ENCODE peak calls at places on chromosomes 12 and 14, in eight cellular contexts. One of them, this sample, is unnamed. For H3K4me1, the result is how much of the 10 kb centered on the place peaks cover.

GRCh38 chr12:65156366-65156831 is 13.0 kb upstream of the LEMD3 start:
- DNase-seq in tibial nerve: no peak
- DNase-seq in HepG2: no peak
- DNase-seq in esophagus muscularis mucosa: no peak
- DNase-seq in trophoblast cell: no peak
- DNase-seq in CD8-positive, alpha-beta T cell: no peak
- DNase-seq in DND-41: peak
- DNase-seq in thoracic aorta: no peak
- DNase-seq in this sample: no peak

GRCh38 chr12:19908825-19909224 is 459.5 kb upstream of the PDE3A start:
- DNase-seq in DND-41: no peak
- DNase-seq in esophagus muscularis mucosa: no peak
- DNase-seq in thoracic aorta: no peak
- DNase-seq in CD8-positive, alpha-beta T cell: no peak
- DNase-seq in tibial nerve: no peak
- DNase-seq in trophoblast cell: peak
- DNase-seq in HepG2: no peak
- DNase-seq in this sample: no peak

GRCh38 chr12:6826734-6827436 is 1.3 kb upstream of the P3H3 start:
- DNase-seq in CD8-positive, alpha-beta T cell: no peak
- DNase-seq in HepG2: no peak
- DNase-seq in trophoblast cell: no peak
- DNase-seq in thoracic aorta: no peak
- DNase-seq in tibial nerve: no peak
- DNase-seq in esophagus muscularis mucosa: no peak
- DNase-seq in DND-41: no peak
- DNase-seq in this sample: no peak

GRCh38 chr12:25458047-25458552 is 95.0 kb downstream of the LMNTD1 start:
- DNase-seq in trophoblast cell: peak
- DNase-seq in DND-41: no peak
- DNase-seq in esophagus muscularis mucosa: peak
- DNase-seq in HepG2: peak
- DNase-seq in CD8-positive, alpha-beta T cell: no peak
- DNase-seq in tibial nerve: no peak
- DNase-seq in thoracic aorta: no peak
- DNase-seq in this sample: no peak

GRCh38 chr14:32202468-32202865 is 602 bp downstream of the RNU6-8 start:
- DNase-seq in tibial nerve: no peak
- DNase-seq in HepG2: peak
- DNase-seq in thoracic aorta: no peak
- DNase-seq in trophoblast cell: no peak
- DNase-seq in DND-41: no peak
- DNase-seq in esophagus muscularis mucosa: no peak
- DNase-seq in CD8-positive, alpha-beta T cell: no peak
- DNase-seq in this sample: no peak

GRCh38 chr12:24898606-24899005 is 50.3 kb downstream of the BCAT1 start:
- DNase-seq in DND-41: no peak
- DNase-seq in trophoblast cell: no peak
- DNase-seq in HepG2: no peak
- DNase-seq in tibial nerve: no peak
- DNase-seq in thoracic aorta: no peak
- DNase-seq in CD8-positive, alpha-beta T cell: no peak
- DNase-seq in esophagus muscularis mucosa: no peak
- DNase-seq in this sample: no peak

GRCh38 chr12:44759289-44759688 is 116.8 kb downstream of the NELL2 start:
- DNase-seq in tibial nerve: no peak
- DNase-seq in CD8-positive, alpha-beta T cell: no peak
- DNase-seq in esophagus muscularis mucosa: no peak
- DNase-seq in HepG2: no peak
- DNase-seq in thoracic aorta: no peak
- DNase-seq in DND-41: no peak
- DNase-seq in trophoblast cell: no peak
- DNase-seq in this sample: no peak

GRCh38 chr14:94163806-94164205 is 10.3 kb upstream of the PPP4R4 start:
- DNase-seq in esophagus muscularis mucosa: no peak
- DNase-seq in tibial nerve: no peak
- DNase-seq in HepG2: no peak
- DNase-seq in trophoblast cell: no peak
- DNase-seq in CD8-positive, alpha-beta T cell: no peak
- DNase-seq in DND-41: no peak
- DNase-seq in thoracic aorta: no peak
- DNase-seq in this sample: no peak

GRCh38 chr14:94543450-94544123 is 17.7 kb upstream of the SERPINA4 start:
- DNase-seq in CD8-positive, alpha-beta T cell: no peak
- DNase-seq in trophoblast cell: peak
- DNase-seq in esophagus muscularis mucosa: no peak
- DNase-seq in tibial nerve: no peak
- DNase-seq in HepG2: peak
- DNase-seq in DND-41: no peak
- DNase-seq in thoracic aorta: no peak
- DNase-seq in this sample: no peak

GRCh38 chr12:106128526-106129430 is 10.0 kb downstream of the NUAK1 start:
- DNase-seq in CD8-positive, alpha-beta T cell: no peak
- DNase-seq in HepG2: no peak
- DNase-seq in thoracic aorta: no peak
- DNase-seq in trophoblast cell: no peak
- DNase-seq in tibial nerve: no peak
- DNase-seq in esophagus muscularis mucosa: no peak
- DNase-seq in DND-41: no peak
- DNase-seq in this sample: no peak
- H3K4me1 ChIP-seq in CD8-positive, alpha-beta T cell: under half
- H3K4me1 ChIP-seq in HepG2: half or more
- H3K4me1 ChIP-seq in thoracic aorta: under half
- H3K4me1 ChIP-seq in trophoblast cell: half or more
- H3K4me1 ChIP-seq in tibial nerve: half or more
- H3K4me1 ChIP-seq in esophagus muscularis mucosa: half or more
- H3K4me1 ChIP-seq in DND-41: under half
- H3K4me1 ChIP-seq in this sample: under half

DNA sequence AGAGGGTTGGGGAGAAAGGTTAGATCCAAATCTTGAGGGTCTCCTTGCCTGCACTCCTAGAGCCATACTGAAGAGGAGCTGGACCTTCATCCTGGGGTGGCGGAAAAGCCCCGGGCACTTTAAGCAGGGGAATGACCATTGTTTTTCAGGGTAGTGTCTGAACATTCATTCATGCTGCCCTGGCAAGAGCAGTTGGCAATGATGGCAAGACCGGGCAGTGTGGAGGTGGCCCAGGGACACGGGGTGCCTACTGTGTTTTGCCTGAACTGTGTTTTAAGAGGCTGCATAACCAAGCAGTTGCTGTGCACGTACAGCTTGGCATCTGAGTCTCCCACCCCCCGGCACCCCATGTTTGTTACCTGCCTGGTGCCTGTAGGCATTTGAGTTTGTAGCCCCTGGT is 14.7 kb downstream of the TPCN1 start:
- DNase-seq in HepG2: no peak
- DNase-seq in trophoblast cell: no peak
- DNase-seq in esophagus muscularis mucosa: no peak
- DNase-seq in tibial nerve: no peak
- DNase-seq in thoracic aorta: no peak
- DNase-seq in CD8-positive, alpha-beta T cell: no peak
- DNase-seq in DND-41: no peak
- DNase-seq in this sample: no peak
- H3K4me1 ChIP-seq in HepG2: half or more
- H3K4me1 ChIP-seq in trophoblast cell: under half
- H3K4me1 ChIP-seq in esophagus muscularis mucosa: half or more
- H3K4me1 ChIP-seq in tibial nerve: under half
- H3K4me1 ChIP-seq in thoracic aorta: half or more
- H3K4me1 ChIP-seq in CD8-positive, alpha-beta T cell: under half
- H3K4me1 ChIP-seq in DND-41: under half
- H3K4me1 ChIP-seq in this sample: under half

GRCh38 chr12:53208877-53209463 is 1.9 kb upstream of the ITGB7 start:
- DNase-seq in CD8-positive, alpha-beta T cell: no peak
- DNase-seq in thoracic aorta: no peak
- DNase-seq in tibial nerve: no peak
- DNase-seq in DND-41: peak
- DNase-seq in esophagus muscularis mucosa: no peak
- DNase-seq in trophoblast cell: no peak
- DNase-seq in HepG2: no peak
- DNase-seq in this sample: no peak

GRCh38 chr12:53207042-53207441 is at the start of gene ITGB7:
- DNase-seq in thoracic aorta: no peak
- DNase-seq in CD8-positive, alpha-beta T cell: peak
- DNase-seq in tibial nerve: no peak
- DNase-seq in DND-41: peak
- DNase-seq in esophagus muscularis mucosa: no peak
- DNase-seq in HepG2: no peak
- DNase-seq in trophoblast cell: no peak
- DNase-seq in this sample: peak

GRCh38 chr12:53204351-53204750 is 2.7 kb downstream of the ITGB7 start:
- DNase-seq in DND-41: no peak
- DNase-seq in thoracic aorta: no peak
- DNase-seq in tibial nerve: no peak
- DNase-seq in HepG2: no peak
- DNase-seq in CD8-positive, alpha-beta T cell: no peak
- DNase-seq in esophagus muscularis mucosa: no peak
- DNase-seq in trophoblast cell: no peak
- DNase-seq in this sample: no peak

GRCh38 chr12:53208435-53208834 is 1.4 kb upstream of the ITGB7 start:
- DNase-seq in DND-41: no peak
- DNase-seq in HepG2: no peak
- DNase-seq in tibial nerve: no peak
- DNase-seq in esophagus muscularis mucosa: no peak
- DNase-seq in thoracic aorta: no peak
- DNase-seq in CD8-positive, alpha-beta T cell: no peak
- DNase-seq in trophoblast cell: no peak
- DNase-seq in this sample: no peak

DNA sequence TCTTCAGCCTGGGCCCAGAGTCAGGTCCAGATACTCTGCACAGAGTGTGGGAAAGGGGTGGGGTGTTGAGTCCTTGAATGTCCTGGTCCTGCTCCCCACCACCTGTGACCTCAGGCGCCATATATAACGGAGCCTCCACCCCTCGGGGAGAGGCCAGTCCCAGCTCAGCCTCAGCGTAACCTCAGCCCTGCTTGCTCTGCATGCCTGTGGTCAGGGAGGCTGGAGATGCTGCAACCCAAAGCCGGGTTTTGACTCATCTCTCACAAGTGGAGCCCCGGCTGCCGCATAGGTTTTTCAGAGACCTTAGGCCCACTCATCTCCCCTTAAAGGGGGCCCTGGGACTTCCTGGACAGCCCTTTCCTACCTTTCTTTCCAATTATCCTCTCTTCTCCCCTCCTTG is 1.3 kb downstream of the ITGB7 start:
- DNase-seq in CD8-positive, alpha-beta T cell: peak
- DNase-seq in trophoblast cell: peak
- DNase-seq in tibial nerve: no peak
- DNase-seq in HepG2: no peak
- DNase-seq in esophagus muscularis mucosa: no peak
- DNase-seq in DND-41: no peak
- DNase-seq in thoracic aorta: no peak
- DNase-seq in this sample: peak
- H3K4me1 ChIP-seq in CD8-positive, alpha-beta T cell: half or more
- H3K4me1 ChIP-seq in trophoblast cell: under half
- H3K4me1 ChIP-seq in tibial nerve: under half
- H3K4me1 ChIP-seq in HepG2: under half
- H3K4me1 ChIP-seq in esophagus muscularis mucosa: under half
- H3K4me1 ChIP-seq in DND-41: under half
- H3K4me1 ChIP-seq in thoracic aorta: under half
- H3K4me1 ChIP-seq in this sample: half or more

GRCh38 chr12:2345902-2346301 is 293.1 kb downstream of the CACNA1C start:
- DNase-seq in HepG2: no peak
- DNase-seq in thoracic aorta: no peak
- DNase-seq in CD8-positive, alpha-beta T cell: no peak
- DNase-seq in esophagus muscularis mucosa: no peak
- DNase-seq in DND-41: no peak
- DNase-seq in tibial nerve: no peak
- DNase-seq in trophoblast cell: no peak
- DNase-seq in this sample: no peak
- H3K4me1 ChIP-seq in HepG2: under half
- H3K4me1 ChIP-seq in thoracic aorta: half or more
- H3K4me1 ChIP-seq in CD8-positive, alpha-beta T cell: under half
- H3K4me1 ChIP-seq in esophagus muscularis mucosa: half or more
- H3K4me1 ChIP-seq in DND-41: under half
- H3K4me1 ChIP-seq in tibial nerve: under half
- H3K4me1 ChIP-seq in trophoblast cell: under half
- H3K4me1 ChIP-seq in this sample: under half